ENCODE peak calls at places on chromosomes 1 and 21, in seven cellular contexts. V is mesendoderm, Z is A549, C is endothelial cell, L is MCF 10A, U is HuH-7, R is activated T-cell treated with anti-CD3 and anti-CD28 coated beads for 1 hour. T is an unnamed sample.

GRCh38 chr1:240091614-240092300 is at the start of gene FMN2:
- DNase-seq in V (peak; percentile 76), Z (peak; percentile 73), C (peak; percentile 31), L (no peak), U (no peak), R (no peak), T (no peak)

GRCh38 chr1:942411-942821 is 16.6 kb downstream of the NOC2L start:
- DNase-seq in V (peak; percentile 71), Z (no peak), C (no peak), L (no peak), U (no peak), R (no peak), T (no peak)

GRCh38 chr1:34828611-34829010 is 30.9 kb downstream of the SMIM12 start:
- DNase-seq in V (no peak), Z (no peak), C (no peak), L (no peak), U (no peak), R (no peak), T (no peak)

GRCh38 chr1:226407497-226408284 is at the start of gene PARP1:
- DNase-seq in V (peak; percentile 91), Z (peak; percentile 84), C (peak; percentile 91), L (peak; percentile 98), U (peak; percentile 93), R (peak; percentile 77), T (peak; percentile 91)

GRCh38 chr21:18023099-18023498 is 203.9 kb upstream of the C21orf91 start:
- DNase-seq in V (peak; percentile 24), Z (no peak), C (no peak), L (no peak), U (no peak), R (no peak), T (no peak)

GRCh38 chr1:204213668-204214662 is at the start of gene GOLT1A:
- DNase-seq in V (peak; percentile 93), Z (peak; percentile 78), C (peak; percentile 60), L (peak; percentile 93), U (peak; percentile 80), R (peak; percentile 13), T (peak; percentile 39)

GRCh38 chr1:224273651-224274050 is 56.3 kb downstream of the NVL start:
- DNase-seq in V (no peak), Z (no peak), C (no peak), L (peak; percentile 65), U (no peak), R (no peak), T (no peak)

GRCh38 chr1:17520041-17520440 is 19.5 kb upstream of the ARHGEF10L start:
- DNase-seq in V (no peak), Z (no peak), C (no peak), L (peak; percentile 57), U (no peak), R (no peak), T (no peak)

GRCh38 chr1:14941865-14942264 is 211.7 kb upstream of the TMEM51 start:
- DNase-seq in V (no peak), Z (no peak), C (no peak), L (no peak), U (no peak), R (no peak), T (no peak)

GRCh38 chr1:184563308-184563707 is 176.5 kb downstream of the C1orf21 start:
- DNase-seq in V (no peak), Z (no peak), C (no peak), L (peak; percentile 56), U (no peak), R (no peak), T (no peak)

GRCh38 chr1:19412654-19413053 is 72.7 kb downstream of the CAPZB start:
- DNase-seq in V (no peak), Z (no peak), C (no peak), L (no peak), U (no peak), R (no peak), T (no peak)

GRCh38 chr1:190478193-190479007 is 736 bp upstream of the BRINP3 start:
- DNase-seq in V (peak; percentile 77), Z (no peak), C (peak; percentile 35), L (peak; percentile 64), U (peak; percentile 28), R (no peak), T (no peak)

GRCh38 chr1:41950820-41951219 is 32.1 kb upstream of the HIVEP3 start:
- DNase-seq in V (no peak), Z (no peak), C (no peak), L (no peak), U (no peak), R (no peak), T (no peak)

GRCh38 chr1:43783671-43784205 is 76.4 kb downstream of the ST3GAL3 start:
- DNase-seq in V (peak; percentile 54), Z (peak; percentile 40), C (no peak), L (peak; percentile 84), U (no peak), R (no peak), T (no peak)

GRCh38 chr1:3463891-3464648 is 9.6 kb downstream of the ARHGEF16 start:
- DNase-seq in V (no peak), Z (no peak), C (no peak), L (no peak), U (no peak), R (no peak), T (no peak)

GRCh38 chr1:79079770-79080169 is 73.2 kb upstream of the ADGRL4 start:
- DNase-seq in V (peak; percentile 91), Z (no peak), C (peak; percentile 51), L (peak; percentile 70), U (no peak), R (no peak), T (no peak)

GRCh38 chr1:145936247-145936646 is 9.0 kb upstream of the RBM8A start:
- DNase-seq in V (no peak), Z (no peak), C (no peak), L (no peak), U (no peak), R (no peak), T (no peak)

GRCh38 chr21:35282944-35283343 is 233.8 kb upstream of the RUNX1 start:
- DNase-seq in V (no peak), Z (no peak), C (no peak), L (no peak), U (no peak), R (no peak), T (no peak)

GRCh38 chr1:101290922-101291561 is 54.2 kb downstream of the S1PR1 start:
- DNase-seq in V (no peak), Z (no peak), C (no peak), L (no peak), U (no peak), R (no peak), T (no peak)

GRCh38 chr1:227508431-227508830 is 54.9 kb upstream of the ZNF678 start:
- DNase-seq in V (no peak), Z (no peak), C (no peak), L (no peak), U (no peak), R (no peak), T (no peak)

T was measured in CD4-positive, alpha-beta memory T cell.